ENCODE peak calls at places on chromosomes 16 and 17, in four cellular contexts. L, Q, U and Z are unnamed samples.

GRCh38 chr17:50550661-50551432 is 3.9 kb downstream of the SPATA20 start:
- DNase-seq in L (peak), Q (peak), U (peak), Z (no peak)

GRCh38 chr17:35315283-35315682 is 58.1 kb downstream of the SLFN11 start:
- DNase-seq in L (peak), Q (peak), U (no peak), Z (peak)

GRCh38 chr17:43169561-43170139 is 1.4 kb upstream of the NBR1 start:
- DNase-seq in L (peak), Q (peak), U (peak), Z (no peak)

GRCh38 chr16:11254913-11255736 is 879 bp downstream of the SOCS1 start:
- DNase-seq in L (peak), Q (peak), U (peak), Z (no peak)

GRCh38 chr16:813204-813915 is 12.8 kb upstream of the GNG13 start:
- DNase-seq in L (peak), Q (peak), U (peak), Z (no peak)

GRCh38 chr16:81457326-81458133 is 12.9 kb downstream of the CMIP start:
- DNase-seq in L (peak), Q (peak), U (no peak), Z (no peak)

GRCh38 chr17:1362065-1362848 is 37.8 kb downstream of the YWHAE start:
- DNase-seq in L (no peak), Q (no peak), U (no peak), Z (no peak)

GRCh38 chr17:14745122-14745521 is 444.2 kb downstream of the HS3ST3B1 start:
- DNase-seq in L (no peak), Q (peak), U (no peak), Z (no peak)

GRCh38 chr17:61196302-61196704 is 203.3 kb upstream of the TBX2 start:
- DNase-seq in L (no peak), Q (peak), U (peak), Z (no peak)

GRCh38 chr17:57745242-57745641 is at the start of gene CCDC182:
- DNase-seq in L (no peak), Q (no peak), U (no peak), Z (no peak)

GRCh38 chr17:49522329-49522890 is 27.3 kb downstream of the NGFR start:
- DNase-seq in L (peak), Q (no peak), U (peak), Z (no peak)

GRCh38 chr16:10242076-10242475 is 59.8 kb upstream of the GRIN2A start:
- DNase-seq in L (no peak), Q (no peak), U (no peak), Z (no peak)

GRCh38 chr16:1920727-1921155 is 2.5 kb upstream of the HS3ST6 start:
- DNase-seq in L (peak), Q (peak), U (peak), Z (no peak)

GRCh38 chr17:46044286-46044928 is 45.4 kb downstream of the STH start:
- DNase-seq in L (peak), Q (peak), U (peak), Z (peak)

GRCh38 chr16:68234188-68235104 is 1.5 kb downstream of the ESRP2 start:
- DNase-seq in L (no peak), Q (peak), U (no peak), Z (peak)

GRCh38 chr17:18182978-18183333 is 672 bp upstream of the ALKBH5 start:
- DNase-seq in L (peak), Q (no peak), U (peak), Z (peak)

GRCh38 chr17:9170336-9170735 is 149.0 kb downstream of the NTN1 start:
- DNase-seq in L (no peak), Q (no peak), U (no peak), Z (no peak)

GRCh38 chr16:51624083-51624775 is 473.2 kb upstream of the SALL1 start:
- DNase-seq in L (no peak), Q (no peak), U (peak), Z (no peak)

GRCh38 chr17:4499431-4500187 is 928 bp downstream of the SPNS2 start:
- DNase-seq in L (peak), Q (no peak), U (peak), Z (no peak)

GRCh38 chr17:31579265-31579664 is 187.8 kb downstream of the RAB11FIP4 start:
- DNase-seq in L (peak), Q (peak), U (peak), Z (no peak)

GRCh38 chr16:63913278-63913677 is 1208.6 kb downstream of the CDH11 start:
- DNase-seq in L (no peak), Q (no peak), U (no peak), Z (no peak)

GRCh38 chr17:35089846-35090193 is 26.3 kb upstream of the RFFL start:
- DNase-seq in L (peak), Q (no peak), U (no peak), Z (no peak)

GRCh38 chr17:2054740-2055493 is at the start of gene HIC1:
- DNase-seq in L (peak), Q (peak), U (peak), Z (no peak)

GRCh38 chr16:68643227-68643626 is 1.9 kb upstream of the CDH3 start:
- DNase-seq in L (no peak), Q (no peak), U (no peak), Z (no peak)

GRCh38 chr16:88455610-88456355 is 2.7 kb downstream of the ZFPM1 start:
- DNase-seq in L (no peak), Q (peak), U (peak), Z (no peak)

GRCh38 chr17:1532836-1533602 is 16.6 kb upstream of the INPP5K start:
- DNase-seq in L (no peak), Q (peak), U (peak), Z (no peak)

GRCh38 chr17:44203731-44204452 is 4.2 kb upstream of the ATXN7L3 start:
- DNase-seq in L (peak), Q (peak), U (peak), Z (no peak)

GRCh38 chr16:81679721-81680430 is 99.2 kb upstream of the PLCG2 start:
- DNase-seq in L (peak), Q (no peak), U (no peak), Z (no peak)

GRCh38 chr17:75551276-75551675 is 25.8 kb downstream of the LLGL2 start:
- DNase-seq in L (no peak), Q (no peak), U (no peak), Z (no peak)

GRCh38 chr17:79652999-79653643 is 42.3 kb upstream of the RBFOX3 start:
- DNase-seq in L (no peak), Q (no peak), U (no peak), Z (no peak)

GRCh38 chr17:35809855-35810461 is 674 bp downstream of the TAF15 start:
- DNase-seq in L (no peak), Q (no peak), U (no peak), Z (no peak)

GRCh38 chr16:72823961-72824490 is 223.9 kb downstream of the ZFHX3 start:
- DNase-seq in L (no peak), Q (no peak), U (peak), Z (no peak)

GRCh38 chr17:41565338-41565737 is 6.5 kb downstream of the KRT9 start:
- DNase-seq in L (no peak), Q (no peak), U (no peak), Z (no peak)

GRCh38 chr17:7439462-7440112 is at the start of gene FGF11:
- DNase-seq in L (peak), Q (no peak), U (peak), Z (no peak)

GRCh38 chr16:18975109-18975508 is 8.6 kb upstream of the TMC7 start:
- DNase-seq in L (no peak), Q (no peak), U (no peak), Z (no peak)

GRCh38 chr17:63966646-63967265 is 6.0 kb downstream of the SCN4A start:
- DNase-seq in L (peak), Q (no peak), U (no peak), Z (no peak)

GRCh38 chr16:56681939-56682702 is at the start of gene MT1X:
- DNase-seq in L (peak), Q (peak), U (peak), Z (peak)
- H3K27ac ChIP-seq in L (peak), Q (peak), U (peak), Z (peak)

GRCh38 chr17:47928415-47928814 is 13.0 kb upstream of the PNPO start:
- DNase-seq in L (no peak), Q (no peak), U (no peak), Z (no peak)
- H3K27ac ChIP-seq in L (no peak), Q (no peak), U (no peak), Z (no peak)

DNA sequence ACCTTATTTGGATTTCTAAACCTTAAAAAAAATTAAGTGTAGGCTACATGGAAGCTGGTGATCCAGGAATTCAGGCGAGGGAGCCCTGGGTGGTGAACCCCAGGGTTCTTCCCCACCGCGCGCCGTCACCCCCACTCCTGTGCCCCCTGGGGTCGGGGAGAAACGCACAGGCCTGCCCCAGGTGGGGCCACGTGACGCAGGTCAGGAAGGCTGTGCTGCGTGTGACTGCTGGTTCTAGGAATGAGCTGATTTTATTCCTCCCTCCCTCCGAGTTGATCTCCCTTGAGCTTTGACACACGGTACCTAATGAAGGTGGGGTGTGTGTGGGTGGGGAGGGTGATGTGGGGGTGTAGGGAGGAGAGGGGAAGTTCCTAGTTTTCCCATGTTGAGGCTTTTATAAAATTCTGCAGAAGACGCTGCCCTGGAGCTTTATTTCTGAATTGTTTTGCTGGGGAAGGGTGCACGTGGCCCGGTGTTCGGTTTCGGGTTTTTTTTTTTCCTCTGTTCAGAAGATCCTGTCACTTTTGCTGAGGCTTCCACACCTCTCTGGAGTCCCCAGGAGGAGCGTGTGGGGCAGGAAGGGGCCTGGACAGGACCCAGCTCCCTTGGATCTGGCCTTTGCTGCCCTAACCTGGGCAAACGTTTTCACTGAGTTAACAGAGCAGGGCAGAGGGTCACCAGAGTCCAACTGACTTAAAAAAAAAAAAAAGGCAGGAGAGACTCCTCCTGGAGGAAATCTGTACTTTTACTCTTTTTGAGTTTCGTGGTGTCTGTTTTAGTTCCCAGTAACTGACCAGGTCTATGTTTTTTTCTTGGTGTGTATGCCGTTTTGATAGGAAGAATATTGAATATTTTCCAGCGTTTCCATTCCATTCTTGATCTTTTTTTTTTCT is 55.8 kb upstream of the GSE1 start:
- DNase-seq in L (peak), Q (no peak), U (peak), Z (no peak)
- H3K27ac ChIP-seq in L (peak), Q (peak), U (peak), Z (peak)

GRCh38 chr16:28093383-28093725 is 29.8 kb upstream of the GSG1L start:
- DNase-seq in L (no peak), Q (no peak), U (no peak), Z (no peak)
- H3K27ac ChIP-seq in L (no peak), Q (no peak), U (no peak), Z (peak)

GRCh38 chr17:28946239-28946638 is 5.1 kb downstream of the PHF12 start:
- DNase-seq in L (no peak), Q (no peak), U (no peak), Z (no peak)
- H3K27ac ChIP-seq in L (no peak), Q (peak), U (no peak), Z (peak)

GRCh38 chr16:73921295-73921694 is 375.3 kb upstream of the PSMD7 start:
- DNase-seq in L (no peak), Q (no peak), U (no peak), Z (no peak)

GRCh38 chr16:73915939-73916451 is 380.6 kb upstream of the PSMD7 start:
- DNase-seq in L (no peak), Q (no peak), U (no peak), Z (no peak)

GRCh38 chr16:73912311-73912710 is 384.3 kb upstream of the PSMD7 start:
- DNase-seq in L (peak), Q (no peak), U (no peak), Z (no peak)

GRCh38 chr16:73912850-73913249 is 383.8 kb upstream of the PSMD7 start:
- DNase-seq in L (no peak), Q (no peak), U (no peak), Z (no peak)

GRCh38 chr16:73916839-73917594 is 379.6 kb upstream of the PSMD7 start:
- DNase-seq in L (peak), Q (peak), U (no peak), Z (no peak)
- H3K27ac ChIP-seq in L (no peak), Q (no peak), U (no peak), Z (no peak)

GRCh38 chr17:82127315-82127595 is 29.2 kb upstream of the FASN start:
- DNase-seq in L (no peak), Q (no peak), U (no peak), Z (no peak)
- H3K27ac ChIP-seq in L (no peak), Q (no peak), U (no peak), Z (no peak)

GRCh38 chr16:47492036-47492427 is 30.9 kb downstream of the PHKB start:
- DNase-seq in L (no peak), Q (no peak), U (no peak), Z (no peak)

GRCh38 chr16:47490471-47490870 is 29.3 kb downstream of the PHKB start:
- DNase-seq in L (no peak), Q (no peak), U (no peak), Z (no peak)

GRCh38 chr16:47499080-47499699 is 38.1 kb downstream of the PHKB start:
- DNase-seq in L (no peak), Q (no peak), U (no peak), Z (no peak)

GRCh38 chr16:47492428-47493357 is 31.6 kb downstream of the PHKB start:
- DNase-seq in L (peak), Q (peak), U (no peak), Z (no peak)

GRCh38 chr16:47493358-47494337 is 32.5 kb downstream of the PHKB start:
- DNase-seq in L (no peak), Q (no peak), U (no peak), Z (no peak)
- H3K27ac ChIP-seq in L (no peak), Q (no peak), U (no peak), Z (no peak)